ENCODE peak calls at places on chromosomes 11 and 22, in seven cellular contexts. A is ureter, X is hepatocyte, F is cardiac muscle cell, W is NCI-H345, V is HS-27A, Y is right lobe of liver. L is an unnamed sample.

GRCh38 chr11:101915811-101916291 is 471 bp downstream of the ANGPTL5 start:
- DNase-seq in V (peak), Y (no peak), X (peak), F (no peak), W (peak), A (no peak), L (no peak)

GRCh38 chr11:26134481-26135355 is 197.2 kb upstream of the ANO3 start:
- DNase-seq in F (peak), Y (no peak), A (no peak), X (peak), V (no peak), W (peak), L (peak)

GRCh38 chr11:83572521-83572920 is 286.4 kb upstream of the CCDC90B start:
- DNase-seq in A (no peak), F (no peak), X (no peak), V (no peak), Y (no peak), W (no peak), L (no peak)

GRCh38 chr11:132334769-132335280 is 964.4 kb downstream of the NTM start:
- DNase-seq in F (no peak), X (no peak), Y (no peak), A (no peak), W (no peak), V (no peak), L (no peak)

GRCh38 chr22:23856721-23857605 is 712 bp upstream of the SLC2A11 start:
- DNase-seq in F (peak), A (no peak), W (no peak), Y (no peak), V (no peak), X (peak), L (no peak)

GRCh38 chr11:47004595-47005033 is 68.1 kb downstream of the CSTPP1 start:
- DNase-seq in F (peak), V (peak), Y (peak), W (no peak), A (peak), X (peak), L (no peak)

GRCh38 chr22:25223269-25223850 is 3.9 kb downstream of the CRYBB2 start:
- DNase-seq in X (no peak), F (no peak), A (no peak), V (no peak), W (no peak), Y (no peak), L (no peak)

GRCh38 chr11:81644239-81644840 is 1089.3 kb downstream of the FAM181B start:
- DNase-seq in A (no peak), Y (no peak), W (peak), X (peak), V (no peak), F (peak), L (peak)

GRCh38 chr22:21927174-21927823 is 25.3 kb downstream of the PPM1F start:
- DNase-seq in X (no peak), F (no peak), A (no peak), V (no peak), W (peak), Y (no peak), L (no peak)

GRCh38 chr11:130477646-130478203 is 29.3 kb downstream of the ADAMTS15 start:
- DNase-seq in Y (no peak), A (no peak), V (no peak), W (no peak), F (no peak), X (no peak), L (no peak)

GRCh38 chr11:15651033-15651432 is 536.3 kb downstream of the INSC start:
- DNase-seq in F (no peak), Y (no peak), X (no peak), V (no peak), W (no peak), A (no peak), L (no peak)

GRCh38 chr11:123302751-123303195 is 107.7 kb upstream of the CLMP start:
- DNase-seq in F (no peak), V (no peak), X (peak), W (no peak), A (no peak), Y (no peak), L (no peak)

GRCh38 chr11:20671856-20672546 is 2.6 kb downstream of the NELL1 start:
- DNase-seq in Y (no peak), W (peak), V (no peak), A (no peak), F (peak), X (peak), L (no peak)

GRCh38 chr22:25942989-25943411 is 201.0 kb downstream of the MYO18B start:
- DNase-seq in A (no peak), V (no peak), W (peak), X (peak), F (no peak), Y (no peak), L (no peak)

GRCh38 chr11:79441159-79441875 is 487 bp upstream of the TENM4 start:
- DNase-seq in V (no peak), F (no peak), X (no peak), Y (no peak), W (no peak), A (no peak), L (no peak)

GRCh38 chr22:25051983-25052710 is 99.6 kb downstream of the KIAA1671 start:
- DNase-seq in X (peak), Y (peak), A (no peak), F (no peak), V (no peak), W (peak), L (no peak)

GRCh38 chr11:73997120-73997772 is 11.6 kb downstream of the UCP3 start:
- DNase-seq in F (no peak), X (no peak), Y (no peak), A (no peak), W (no peak), V (no peak), L (no peak)

GRCh38 chr11:17531818-17532131 is 12.4 kb downstream of the USH1C start:
- DNase-seq in A (no peak), Y (no peak), V (no peak), W (no peak), X (peak), F (no peak), L (no peak)

GRCh38 chr11:108752297-108752751 is 87.5 kb downstream of the DDX10 start:
- DNase-seq in Y (no peak), A (no peak), V (no peak), X (no peak), W (no peak), F (no peak), L (no peak)

GRCh38 chr11:45141171-45141570 is 5.3 kb upstream of the PRDM11 start:
- DNase-seq in X (no peak), A (no peak), V (no peak), F (no peak), Y (no peak), W (no peak), L (no peak)

GRCh38 chr22:24768537-24769374 is 5.8 kb downstream of the PIWIL3 start:
- DNase-seq in F (peak), X (peak), Y (peak), W (peak), A (peak), V (no peak), L (peak)

GRCh38 chr11:353315-353857 is 15.9 kb upstream of the B4GALNT4 start:
- DNase-seq in V (no peak), A (peak), Y (peak), X (peak), W (no peak), F (no peak), L (no peak)

GRCh38 chr11:116533186-116533825 is 239.5 kb downstream of the BUD13 start:
- DNase-seq in X (no peak), W (no peak), V (no peak), Y (peak), A (no peak), F (no peak), L (no peak)

GRCh38 chr22:41619979-41620645 is 731 bp downstream of the DESI1 start:
- DNase-seq in X (peak), Y (peak), V (no peak), F (peak), A (peak), W (peak), L (no peak)

GRCh38 chr11:17770048-17770652 is 35.6 kb downstream of the KCNC1 start:
- DNase-seq in V (no peak), A (no peak), F (peak), W (no peak), X (peak), Y (peak), L (no peak)

GRCh38 chr22:36386900-36387663 is 685 bp downstream of the MYH9 start:
- DNase-seq in X (peak), A (no peak), Y (peak), F (no peak), V (no peak), W (no peak), L (no peak)

GRCh38 chr11:101870510-101870909 is 44.3 kb upstream of the CEP126 start:
- DNase-seq in V (no peak), X (peak), A (no peak), F (no peak), W (no peak), Y (no peak), L (peak)

GRCh38 chr22:49892226-49892899 is 25.9 kb downstream of the ALG12 start:
- DNase-seq in F (no peak), W (no peak), X (no peak), Y (no peak), A (no peak), V (no peak), L (no peak)

GRCh38 chr22:44068422-44069191 is 44.5 kb downstream of the PARVB start:
- DNase-seq in X (no peak), A (no peak), F (no peak), V (no peak), W (no peak), Y (no peak), L (no peak)

GRCh38 chr11:20032127-20032526 is 128.1 kb downstream of the DBX1 start:
- DNase-seq in W (no peak), Y (no peak), X (no peak), V (no peak), F (no peak), A (no peak), L (no peak)

GRCh38 chr11:94151903-94152677 is 23.4 kb downstream of the PANX1 start:
- DNase-seq in V (no peak), Y (no peak), A (no peak), F (no peak), W (peak), X (peak), L (peak)

GRCh38 chr11:1151366-1152315 is 6.1 kb upstream of the MUC5AC start:
- DNase-seq in W (no peak), A (peak), F (no peak), Y (peak), V (no peak), X (peak), L (no peak)

GRCh38 chr11:103898577-103899336 is 137.7 kb upstream of the DDI1 start:
- DNase-seq in X (no peak), F (no peak), A (no peak), Y (no peak), W (no peak), V (no peak), L (no peak)

GRCh38 chr22:26912985-26913384 is 255.6 kb downstream of the MIAT start:
- DNase-seq in W (no peak), A (no peak), V (no peak), X (no peak), F (no peak), Y (no peak), L (no peak)

GRCh38 chr11:28346209-28346608 is 238.0 kb downstream of the METTL15 start:
- DNase-seq in V (peak), X (no peak), A (no peak), Y (no peak), W (no peak), F (no peak), L (peak)

GRCh38 chr11:119663279-119663678 is 65.7 kb downstream of the NECTIN1 start:
- DNase-seq in X (no peak), F (no peak), W (no peak), V (no peak), A (no peak), Y (no peak), L (no peak)

GRCh38 chr11:134374891-134375550 is 37.0 kb downstream of the B3GAT1 start:
- DNase-seq in W (no peak), F (no peak), X (no peak), V (no peak), Y (no peak), A (no peak), L (no peak)

L was measured in RWPE1.